ENCODE peak calls at places on chromosomes 7 and 10, in nine cellular contexts. One of them, this sample, is unnamed.
A peak's percentile ranks its signal among the peaks of the same experiment; 100 is the strongest.

GRCh38 chr7:98826811-98827231 is 43.0 kb downstream of the TMEM130 start:
- DNase-seq in lower leg skin: no peak
- DNase-seq in body of pancreas: peak; percentile 30
- DNase-seq in ovary: no peak
- DNase-seq in transverse colon: no peak
- DNase-seq in breast epithelium: no peak
- DNase-seq in HepG2: no peak
- DNase-seq in sigmoid colon: peak; percentile 74
- DNase-seq in gastrocnemius medialis: peak; percentile 51
- DNase-seq in this sample: no peak

GRCh38 chr7:22292519-22292918 is 64.4 kb downstream of the RAPGEF5 start:
- DNase-seq in lower leg skin: no peak
- DNase-seq in body of pancreas: no peak
- DNase-seq in ovary: no peak
- DNase-seq in transverse colon: no peak
- DNase-seq in breast epithelium: no peak
- DNase-seq in HepG2: no peak
- DNase-seq in sigmoid colon: no peak
- DNase-seq in gastrocnemius medialis: no peak
- DNase-seq in this sample: no peak

GRCh38 chr10:95438781-95439180 is 122.4 kb downstream of the SORBS1 start:
- DNase-seq in lower leg skin: no peak
- DNase-seq in body of pancreas: no peak
- DNase-seq in ovary: no peak
- DNase-seq in transverse colon: no peak
- DNase-seq in breast epithelium: no peak
- DNase-seq in HepG2: no peak
- DNase-seq in sigmoid colon: no peak
- DNase-seq in gastrocnemius medialis: no peak
- DNase-seq in this sample: no peak

GRCh38 chr7:129225206-129225930 is 538 bp downstream of the AHCYL2 start:
- DNase-seq in lower leg skin: peak; percentile 93
- DNase-seq in body of pancreas: peak; percentile 62
- DNase-seq in ovary: peak; percentile 37
- DNase-seq in transverse colon: peak; percentile 59
- DNase-seq in breast epithelium: peak; percentile 60
- DNase-seq in HepG2: peak; percentile 20
- DNase-seq in sigmoid colon: peak; percentile 81
- DNase-seq in gastrocnemius medialis: no peak
- DNase-seq in this sample: no peak

GRCh38 chr7:20651960-20652544 is 36.6 kb downstream of the ABCB5 start:
- DNase-seq in lower leg skin: no peak
- DNase-seq in body of pancreas: no peak
- DNase-seq in ovary: no peak
- DNase-seq in transverse colon: no peak
- DNase-seq in breast epithelium: no peak
- DNase-seq in HepG2: no peak
- DNase-seq in sigmoid colon: no peak
- DNase-seq in gastrocnemius medialis: no peak
- DNase-seq in this sample: no peak

GRCh38 chr10:77377034-77377433 is 260.6 kb downstream of the KCNMA1 start:
- DNase-seq in lower leg skin: no peak
- DNase-seq in body of pancreas: no peak
- DNase-seq in ovary: no peak
- DNase-seq in transverse colon: no peak
- DNase-seq in breast epithelium: no peak
- DNase-seq in HepG2: no peak
- DNase-seq in sigmoid colon: no peak
- DNase-seq in gastrocnemius medialis: no peak
- DNase-seq in this sample: no peak

GRCh38 chr7:6533893-6534804 is 17.1 kb downstream of the GRID2IP start:
- DNase-seq in lower leg skin: no peak
- DNase-seq in body of pancreas: no peak
- DNase-seq in ovary: no peak
- DNase-seq in transverse colon: peak; percentile 36
- DNase-seq in breast epithelium: no peak
- DNase-seq in HepG2: no peak
- DNase-seq in sigmoid colon: no peak
- DNase-seq in gastrocnemius medialis: no peak
- DNase-seq in this sample: no peak

GRCh38 chr10:12726971-12727831 is 274.3 kb downstream of the CCDC3 start:
- DNase-seq in lower leg skin: no peak
- DNase-seq in body of pancreas: no peak
- DNase-seq in ovary: no peak
- DNase-seq in transverse colon: no peak
- DNase-seq in breast epithelium: no peak
- DNase-seq in HepG2: no peak
- DNase-seq in sigmoid colon: peak; percentile 58
- DNase-seq in gastrocnemius medialis: no peak
- DNase-seq in this sample: no peak

GRCh38 chr10:5811387-5811821 is 1.8 kb downstream of the GDI2 start:
- DNase-seq in lower leg skin: peak; percentile 28
- DNase-seq in body of pancreas: no peak
- DNase-seq in ovary: no peak
- DNase-seq in transverse colon: no peak
- DNase-seq in breast epithelium: no peak
- DNase-seq in HepG2: peak; percentile 18
- DNase-seq in sigmoid colon: no peak
- DNase-seq in gastrocnemius medialis: no peak
- DNase-seq in this sample: no peak

GRCh38 chr10:73653701-73654100 is 2.1 kb downstream of the SYNPO2L start:
- DNase-seq in lower leg skin: no peak
- DNase-seq in body of pancreas: no peak
- DNase-seq in ovary: no peak
- DNase-seq in transverse colon: no peak
- DNase-seq in breast epithelium: no peak
- DNase-seq in HepG2: peak; percentile 61
- DNase-seq in sigmoid colon: no peak
- DNase-seq in gastrocnemius medialis: peak; percentile 50
- DNase-seq in this sample: peak; percentile 51

GRCh38 chr10:34587002-34587740 is 227.9 kb downstream of the PARD3 start:
- DNase-seq in lower leg skin: no peak
- DNase-seq in body of pancreas: no peak
- DNase-seq in ovary: no peak
- DNase-seq in transverse colon: no peak
- DNase-seq in breast epithelium: no peak
- DNase-seq in HepG2: no peak
- DNase-seq in sigmoid colon: no peak
- DNase-seq in gastrocnemius medialis: no peak
- DNase-seq in this sample: no peak

GRCh38 chr10:8069627-8070026 is 15.1 kb downstream of the GATA3 start:
- DNase-seq in lower leg skin: no peak
- DNase-seq in body of pancreas: no peak
- DNase-seq in ovary: no peak
- DNase-seq in transverse colon: no peak
- DNase-seq in breast epithelium: no peak
- DNase-seq in HepG2: no peak
- DNase-seq in sigmoid colon: peak; percentile 21
- DNase-seq in gastrocnemius medialis: no peak
- DNase-seq in this sample: no peak

GRCh38 chr7:127066974-127067373 is 185.8 kb downstream of the GRM8 start:
- DNase-seq in lower leg skin: no peak
- DNase-seq in body of pancreas: no peak
- DNase-seq in ovary: no peak
- DNase-seq in transverse colon: peak; percentile 11
- DNase-seq in breast epithelium: no peak
- DNase-seq in HepG2: peak; percentile 4
- DNase-seq in sigmoid colon: no peak
- DNase-seq in gastrocnemius medialis: no peak
- DNase-seq in this sample: no peak

GRCh38 chr10:30990971-30991646 is 40.6 kb downstream of the ZNF438 start:
- DNase-seq in lower leg skin: no peak
- DNase-seq in body of pancreas: no peak
- DNase-seq in ovary: no peak
- DNase-seq in transverse colon: no peak
- DNase-seq in breast epithelium: no peak
- DNase-seq in HepG2: no peak
- DNase-seq in sigmoid colon: no peak
- DNase-seq in gastrocnemius medialis: no peak
- DNase-seq in this sample: no peak

DNA sequence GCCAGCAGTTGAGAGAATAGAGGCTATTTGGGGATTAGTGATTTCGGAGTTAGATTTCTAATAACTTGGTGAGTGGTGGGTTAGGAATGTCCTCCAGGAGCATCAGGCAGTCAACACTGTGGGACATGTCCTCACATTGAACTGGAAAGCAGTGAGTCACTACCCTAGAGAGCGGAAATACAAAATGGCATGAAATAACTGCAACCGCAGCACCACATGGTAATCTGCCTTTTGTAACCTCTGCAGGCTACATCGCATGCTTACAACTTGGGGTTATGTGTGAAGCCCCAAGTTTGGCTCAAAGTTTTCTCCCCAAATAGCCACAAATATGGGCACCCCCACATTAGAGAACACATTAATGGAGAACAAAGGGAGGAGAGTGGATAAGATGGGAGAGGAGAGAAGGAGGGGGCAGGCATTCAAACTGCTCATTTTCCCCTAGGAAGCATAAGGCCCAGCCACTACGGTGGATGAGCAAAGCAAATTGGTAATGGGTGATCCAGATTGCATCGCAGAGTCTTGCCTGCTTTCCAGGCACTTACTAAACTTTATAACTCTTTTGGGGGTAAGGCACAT is 22.0 kb upstream of the SLF2 start:
- DNase-seq in lower leg skin: peak; percentile 49
- DNase-seq in body of pancreas: no peak
- DNase-seq in ovary: no peak
- DNase-seq in transverse colon: no peak
- DNase-seq in breast epithelium: no peak
- DNase-seq in HepG2: peak; percentile 50
- DNase-seq in sigmoid colon: no peak
- DNase-seq in gastrocnemius medialis: peak; percentile 12
- DNase-seq in this sample: peak; percentile 78
- TF ChIP-seq POLR2A in lower leg skin: no peak
- TF ChIP-seq POLR2A in body of pancreas: no peak
- TF ChIP-seq POLR2A in ovary: no peak
- TF ChIP-seq POLR2A in transverse colon: no peak
- TF ChIP-seq POLR2A in breast epithelium: no peak
- TF ChIP-seq POLR2A in HepG2: no peak
- TF ChIP-seq POLR2A in sigmoid colon: no peak
- TF ChIP-seq POLR2A in gastrocnemius medialis: no peak
- TF ChIP-seq POLR2A in this sample: no peak

GRCh38 chr10:135601-136464 is 578 bp downstream of the ZMYND11 start:
- DNase-seq in lower leg skin: peak; percentile 94
- DNase-seq in body of pancreas: peak; percentile 70
- DNase-seq in ovary: peak; percentile 67
- DNase-seq in transverse colon: peak; percentile 76
- DNase-seq in breast epithelium: peak; percentile 78
- DNase-seq in HepG2: peak; percentile 25
- DNase-seq in sigmoid colon: peak; percentile 87
- DNase-seq in gastrocnemius medialis: peak; percentile 45
- DNase-seq in this sample: peak; percentile 23
- TF ChIP-seq POLR2A in lower leg skin: no peak
- TF ChIP-seq POLR2A in body of pancreas: peak; percentile 78
- TF ChIP-seq POLR2A in ovary: no peak
- TF ChIP-seq POLR2A in transverse colon: peak; percentile 66
- TF ChIP-seq POLR2A in breast epithelium: no peak
- TF ChIP-seq POLR2A in HepG2: peak; percentile 40
- TF ChIP-seq POLR2A in sigmoid colon: no peak
- TF ChIP-seq POLR2A in gastrocnemius medialis: peak; percentile 54
- TF ChIP-seq POLR2A in this sample: no peak

GRCh38 chr7:16399265-16399801 is 22.0 kb downstream of the CRPPA start:
- DNase-seq in lower leg skin: no peak
- DNase-seq in body of pancreas: peak; percentile 31
- DNase-seq in ovary: no peak
- DNase-seq in transverse colon: no peak
- DNase-seq in breast epithelium: no peak
- DNase-seq in HepG2: no peak
- DNase-seq in sigmoid colon: no peak
- DNase-seq in gastrocnemius medialis: no peak
- DNase-seq in this sample: no peak
- TF ChIP-seq POLR2A in lower leg skin: no peak
- TF ChIP-seq POLR2A in body of pancreas: no peak
- TF ChIP-seq POLR2A in ovary: no peak
- TF ChIP-seq POLR2A in transverse colon: no peak
- TF ChIP-seq POLR2A in breast epithelium: no peak
- TF ChIP-seq POLR2A in HepG2: no peak
- TF ChIP-seq POLR2A in sigmoid colon: no peak
- TF ChIP-seq POLR2A in gastrocnemius medialis: no peak
- TF ChIP-seq POLR2A in this sample: no peak

GRCh38 chr7:149252378-149252777 is 9.6 kb upstream of the ZNF783 start:
- DNase-seq in lower leg skin: no peak
- DNase-seq in body of pancreas: no peak
- DNase-seq in ovary: no peak
- DNase-seq in transverse colon: no peak
- DNase-seq in breast epithelium: no peak
- DNase-seq in HepG2: no peak
- DNase-seq in sigmoid colon: no peak
- DNase-seq in gastrocnemius medialis: no peak
- DNase-seq in this sample: no peak
- TF ChIP-seq POLR2A in lower leg skin: no peak
- TF ChIP-seq POLR2A in body of pancreas: no peak
- TF ChIP-seq POLR2A in ovary: no peak
- TF ChIP-seq POLR2A in transverse colon: no peak
- TF ChIP-seq POLR2A in breast epithelium: no peak
- TF ChIP-seq POLR2A in HepG2: no peak
- TF ChIP-seq POLR2A in sigmoid colon: no peak
- TF ChIP-seq POLR2A in gastrocnemius medialis: no peak
- TF ChIP-seq POLR2A in this sample: no peak

GRCh38 chr10:124403548-124403947 is 15.2 kb downstream of the OAT start:
- DNase-seq in lower leg skin: peak; percentile 64
- DNase-seq in body of pancreas: no peak
- DNase-seq in ovary: no peak
- DNase-seq in transverse colon: no peak
- DNase-seq in breast epithelium: no peak
- DNase-seq in HepG2: peak; percentile 78
- DNase-seq in sigmoid colon: no peak
- DNase-seq in gastrocnemius medialis: no peak
- DNase-seq in this sample: peak; percentile 39
- TF ChIP-seq POLR2A in lower leg skin: no peak
- TF ChIP-seq POLR2A in body of pancreas: no peak
- TF ChIP-seq POLR2A in ovary: no peak
- TF ChIP-seq POLR2A in transverse colon: no peak
- TF ChIP-seq POLR2A in breast epithelium: no peak
- TF ChIP-seq POLR2A in HepG2: no peak
- TF ChIP-seq POLR2A in sigmoid colon: no peak
- TF ChIP-seq POLR2A in gastrocnemius medialis: no peak
- TF ChIP-seq POLR2A in this sample: no peak

GRCh38 chr7:114695182-114695581 is 226.7 kb upstream of the MDFIC start:
- DNase-seq in lower leg skin: no peak
- DNase-seq in body of pancreas: no peak
- DNase-seq in ovary: no peak
- DNase-seq in transverse colon: no peak
- DNase-seq in breast epithelium: no peak
- DNase-seq in HepG2: no peak
- DNase-seq in sigmoid colon: no peak
- DNase-seq in gastrocnemius medialis: no peak
- DNase-seq in this sample: no peak

GRCh38 chr7:114689391-114689790 is 232.5 kb upstream of the MDFIC start:
- DNase-seq in lower leg skin: no peak
- DNase-seq in body of pancreas: no peak
- DNase-seq in ovary: no peak
- DNase-seq in transverse colon: no peak
- DNase-seq in breast epithelium: no peak
- DNase-seq in HepG2: no peak
- DNase-seq in sigmoid colon: no peak
- DNase-seq in gastrocnemius medialis: no peak
- DNase-seq in this sample: no peak

GRCh38 chr7:114691605-114692004 is 230.3 kb upstream of the MDFIC start:
- DNase-seq in lower leg skin: no peak
- DNase-seq in body of pancreas: no peak
- DNase-seq in ovary: no peak
- DNase-seq in transverse colon: no peak
- DNase-seq in breast epithelium: no peak
- DNase-seq in HepG2: no peak
- DNase-seq in sigmoid colon: no peak
- DNase-seq in gastrocnemius medialis: no peak
- DNase-seq in this sample: no peak
- TF ChIP-seq POLR2A in lower leg skin: no peak
- TF ChIP-seq POLR2A in body of pancreas: no peak
- TF ChIP-seq POLR2A in ovary: no peak
- TF ChIP-seq POLR2A in transverse colon: no peak
- TF ChIP-seq POLR2A in breast epithelium: no peak
- TF ChIP-seq POLR2A in HepG2: no peak
- TF ChIP-seq POLR2A in sigmoid colon: no peak
- TF ChIP-seq POLR2A in gastrocnemius medialis: no peak
- TF ChIP-seq POLR2A in this sample: no peak